ENCODE peak calls at places on chromosomes 1 and 21, in five cellular contexts. N, F, S, I and U are unnamed samples.

GRCh38 chr1:18949689-18950414 is 6.6 kb downstream of the IFFO2 start:
- DNase-seq in I (peak; percentile 72), N (no peak), S (no peak), F (peak; percentile 38), U (no peak)

GRCh38 chr1:67948155-67949075 is 102.0 kb downstream of the DIRAS3 start:
- DNase-seq in I (peak; percentile 86), N (peak; percentile 81), S (no peak), F (peak; percentile 88), U (no peak)

GRCh38 chr1:200351826-200352549 is 57.8 kb downstream of the ZNF281 start:
- DNase-seq in F (peak; percentile 98), I (peak; percentile 99), N (no peak), S (peak; percentile 65), U (no peak)

GRCh38 chr1:109630081-109630880 is 10.6 kb downstream of the AMPD2 start:
- DNase-seq in S (peak; percentile 30), I (no peak), N (no peak), F (no peak), U (no peak)

GRCh38 chr1:213051127-213051880 is at the start of gene RPS6KC1:
- DNase-seq in F (peak; percentile 83), S (peak; percentile 69), I (peak; percentile 78), N (peak; percentile 39), U (peak; percentile 27)

GRCh38 chr1:172766462-172766861 is 107.6 kb downstream of the FASLG start:
- DNase-seq in I (no peak), S (no peak), F (no peak), N (no peak), U (no peak)

GRCh38 chr21:46148106-46148505 is 7.3 kb downstream of the FTCD start:
- DNase-seq in I (no peak), F (no peak), N (no peak), S (no peak), U (no peak)

GRCh38 chr21:31387560-31388186 is 43.6 kb upstream of the TIAM1 start:
- DNase-seq in I (no peak), F (no peak), S (no peak), N (no peak), U (no peak)

GRCh38 chr1:56196839-56197238 is 382.5 kb downstream of the PLPP3 start:
- DNase-seq in S (no peak), N (no peak), F (no peak), I (no peak), U (no peak)

GRCh38 chr21:45228171-45228641 is 59.5 kb downstream of the POFUT2 start:
- DNase-seq in F (peak; percentile 98), N (peak; percentile 89), I (peak; percentile 99), S (peak; percentile 79), U (peak; percentile 62)

GRCh38 chr1:182189535-182190066 is 128.1 kb upstream of the ZNF648 start:
- DNase-seq in F (no peak), N (peak; percentile 49), S (no peak), I (peak; percentile 74), U (no peak)

GRCh38 chr1:196609114-196609737 is 986 bp upstream of the KCNT2 start:
- DNase-seq in N (peak; percentile 14), I (no peak), S (no peak), F (no peak), U (no peak)

GRCh38 chr21:44291078-44291935 is 5.6 kb downstream of the AIRE start:
- DNase-seq in N (no peak), S (no peak), I (no peak), F (no peak), U (no peak)

GRCh38 chr1:112955678-112956502 is at the start of gene SLC16A1:
- DNase-seq in F (peak; percentile 95), S (peak; percentile 81), N (no peak), I (peak; percentile 93), U (peak; percentile 56)

GRCh38 chr1:32939655-32940371 is 24.8 kb downstream of the RNF19B start:
- DNase-seq in S (peak; percentile 79), I (peak; percentile 95), N (peak; percentile 61), F (peak; percentile 90), U (no peak)

GRCh38 chr1:70966018-70966638 is 81.5 kb downstream of the PTGER3 start:
- DNase-seq in N (no peak), S (no peak), F (peak; percentile 18), I (no peak), U (no peak)

GRCh38 chr1:112298558-112298957 is 97.5 kb upstream of the CTTNBP2NL start:
- DNase-seq in F (peak; percentile 71), I (peak; percentile 23), N (no peak), S (peak; percentile 52), U (no peak)

GRCh38 chr1:209391792-209392191 is 191.7 kb upstream of the CAMK1G start:
- DNase-seq in S (no peak), N (no peak), I (no peak), F (no peak), U (no peak)

GRCh38 chr1:89939693-89940438 is 55.0 kb upstream of the ZNF326 start:
- DNase-seq in F (no peak), S (no peak), I (no peak), N (no peak), U (no peak)

GRCh38 chr1:222880586-222880985 is 65.7 kb downstream of the DISP1 start:
- DNase-seq in N (peak; percentile 50), I (peak; percentile 85), S (no peak), F (peak; percentile 74), U (no peak)

GRCh38 chr21:46095106-46095719 is 2.7 kb upstream of the COL6A2 start:
- DNase-seq in S (no peak), F (no peak), I (no peak), N (no peak), U (no peak)

GRCh38 chr1:218813247-218813646 is 360.4 kb upstream of the LYPLAL1 start:
- DNase-seq in F (peak; percentile 70), S (no peak), N (no peak), I (peak; percentile 84), U (peak; percentile 87)

GRCh38 chr1:205972491-205973168 is 29.4 kb upstream of the SLC26A9 start:
- DNase-seq in I (peak; percentile 64), F (no peak), N (no peak), S (no peak), U (no peak)

GRCh38 chr1:111399792-111400610 is 27.5 kb downstream of the OVGP1 start:
- DNase-seq in N (no peak), S (peak; percentile 46), F (peak; percentile 73), I (peak; percentile 20), U (peak; percentile 7)

GRCh38 chr1:169529068-169529642 is 43.4 kb upstream of the SLC19A2 start:
- DNase-seq in N (peak; percentile 58), I (peak; percentile 52), F (peak; percentile 67), S (peak; percentile 97), U (peak; percentile 52)

GRCh38 chr21:46058339-46059145 is 39.4 kb upstream of the COL6A2 start:
- DNase-seq in I (no peak), N (no peak), F (no peak), S (no peak), U (no peak)

GRCh38 chr21:35503646-35504045 is 454.5 kb upstream of the RUNX1 start:
- DNase-seq in I (peak; percentile 56), F (peak; percentile 66), S (no peak), N (no peak), U (no peak)

GRCh38 chr21:41923641-41924342 is 30.0 kb downstream of the C2CD2 start:
- DNase-seq in F (peak; percentile 59), I (peak; percentile 80), N (no peak), S (no peak), U (no peak)

DNA sequence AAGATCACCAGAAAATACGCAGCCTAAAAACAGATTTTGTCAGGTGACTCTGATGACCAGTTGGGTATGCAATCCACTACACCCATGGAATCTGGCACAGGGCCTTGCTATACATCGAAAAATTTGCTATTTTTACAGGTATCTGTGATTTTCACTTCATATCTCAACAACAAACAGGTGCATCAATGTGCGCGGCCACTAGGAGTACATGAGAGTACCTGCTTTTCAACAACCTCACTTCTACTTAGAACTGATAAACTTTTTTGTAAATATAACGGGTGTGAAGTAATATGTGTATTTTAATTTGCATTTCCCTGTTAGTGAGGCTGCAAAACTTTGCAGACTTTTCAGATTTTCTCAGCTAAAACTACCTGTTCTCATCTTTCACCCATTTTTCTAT is 80.8 kb downstream of the SLC45A1 start:
- DNase-seq in F (no peak), S (no peak), N (no peak), I (no peak), U (no peak)
- TF ChIP-seq CTCF in F (peak; percentile 20), S (no peak), N (no peak), I (peak; percentile 8), U (peak; percentile 5)

DNA sequence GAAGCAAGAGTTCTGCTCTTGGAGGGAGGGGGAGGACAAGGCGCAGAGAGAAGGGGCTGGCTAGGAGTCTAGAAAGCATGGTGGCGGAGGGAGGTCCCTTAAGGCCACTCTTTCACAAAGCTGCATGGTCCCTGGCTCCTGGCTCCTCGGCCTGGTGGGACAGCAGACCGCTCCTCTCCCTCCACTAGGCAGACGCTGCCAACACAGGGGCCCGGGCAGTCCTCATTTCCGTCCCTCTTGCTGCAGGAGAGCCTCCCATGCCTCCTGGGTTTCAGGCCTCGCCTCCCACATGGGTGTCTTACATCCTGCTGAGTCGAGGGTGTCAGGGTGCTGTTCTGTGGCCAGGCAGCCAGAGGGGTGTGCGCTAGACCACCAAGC is 108.0 kb downstream of the CASZ1 start:
- DNase-seq in N (no peak), I (no peak), F (no peak), S (no peak), U (no peak)
- TF ChIP-seq CTCF in N (no peak), I (no peak), F (no peak), S (no peak), U (no peak)

GRCh38 chr1:53195211-53195909 is 1.3 kb upstream of the CPT2 start:
- DNase-seq in S (no peak), I (no peak), F (no peak), N (no peak), U (no peak)

GRCh38 chr1:53197301-53198205 is 929 bp downstream of the CPT2 start:
- DNase-seq in N (no peak), S (no peak), I (peak; percentile 62), F (peak; percentile 26), U (no peak)

GRCh38 chr1:53195913-53196484 is 625 bp upstream of the CPT2 start:
- DNase-seq in N (no peak), I (no peak), F (no peak), S (peak; percentile 39), U (no peak)

GRCh38 chr1:53198241-53198651 is 1.6 kb downstream of the CPT2 start:
- DNase-seq in N (no peak), S (no peak), I (no peak), F (peak; percentile 59), U (no peak)

DNA sequence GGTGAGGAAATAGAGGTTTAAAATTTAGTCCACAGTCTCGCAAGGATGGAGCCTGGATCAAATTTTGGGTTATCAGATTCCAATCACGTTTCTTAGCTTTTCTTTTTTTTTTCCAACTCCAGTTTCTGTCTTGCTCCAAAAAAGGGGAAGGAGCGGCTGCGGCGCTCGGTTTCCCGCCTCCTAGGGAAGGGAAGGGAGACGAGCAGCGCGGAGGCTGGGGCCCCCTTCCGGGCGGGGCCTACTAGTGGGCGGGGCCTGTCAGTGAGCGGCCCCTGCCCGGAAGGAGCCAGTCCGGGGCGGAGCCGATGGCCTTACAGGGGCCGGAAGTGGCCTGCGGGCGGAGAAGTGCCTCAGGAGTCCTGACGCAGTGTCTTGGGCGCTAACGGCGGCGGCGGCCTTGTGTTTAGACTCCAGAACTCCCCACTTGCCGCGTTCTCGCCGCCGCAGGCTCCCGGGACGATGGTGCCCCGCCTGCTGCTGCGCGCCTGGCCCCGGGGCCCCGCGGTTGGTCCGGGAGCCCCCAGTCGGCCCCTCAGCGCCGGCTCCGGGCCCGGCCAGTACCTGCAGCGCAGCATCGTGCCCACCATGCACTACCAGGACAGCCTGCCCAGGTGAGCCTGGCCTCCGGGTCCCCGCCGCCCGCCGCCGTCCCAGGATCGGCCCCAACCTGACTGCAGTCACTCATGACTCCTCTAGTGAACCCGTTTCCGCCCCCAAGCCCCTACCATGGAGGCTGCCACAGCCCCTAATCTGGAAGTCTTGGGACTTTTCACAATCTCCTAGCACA is at the start of gene CPT2:
- DNase-seq in I (peak; percentile 91), F (peak; percentile 91), N (peak; percentile 62), S (peak; percentile 77), U (peak; percentile 59)
- TF ChIP-seq CTCF in I (peak; percentile 9), F (peak; percentile 22), N (no peak), S (peak; percentile 16), U (no peak)

GRCh38 chr1:164605254-164606091 is 46.5 kb downstream of the PBX1 start:
- DNase-seq in F (no peak), S (no peak), I (no peak), N (no peak), U (no peak)
- TF ChIP-seq CTCF in F (no peak), S (no peak), I (no peak), N (no peak), U (no peak)